ENCODE peak calls at places on chromosomes 7 and 10, in ten cellular contexts. F is PC-3, U is neural progenitor cell, Q is HCT116, A is SK-N-SH, K is mesenchymal stem cell, T is IMR-90, I is K562, E is neuronal stem cell, V is GM23248. N is an unnamed sample.

GRCh38 chr7:9978111-9979064 is 995.3 kb upstream of the PHF14 start:
- DNase-seq in V (no peak), I (no peak), F (no peak), E (no peak), T (no peak), Q (no peak), A (peak), U (no peak), K (peak), N (no peak)

GRCh38 chr7:130721486-130722277 is 12.3 kb downstream of the KLF14 start:
- DNase-seq in E (peak), T (peak), U (peak), I (peak), K (peak), F (peak), V (peak), Q (peak), A (peak), N (peak)

GRCh38 chr10:76114556-76114955 is 683.1 kb downstream of the LRMDA start:
- DNase-seq in K (no peak), T (no peak), A (no peak), U (no peak), E (no peak), F (peak), Q (no peak), I (no peak), V (no peak), N (no peak)

GRCh38 chr7:118735436-118735835 is 510.9 kb downstream of the ANKRD7 start:
- DNase-seq in T (no peak), F (no peak), U (no peak), V (no peak), Q (no peak), I (no peak), A (no peak), E (no peak), K (peak), N (no peak)

GRCh38 chr7:112161253-112162160 is 44.7 kb downstream of the DOCK4 start:
- DNase-seq in A (no peak), Q (no peak), U (no peak), I (no peak), E (no peak), F (no peak), K (no peak), V (no peak), T (no peak), N (no peak)

GRCh38 chr7:41097501-41097900 is 605.4 kb downstream of the INHBA start:
- DNase-seq in U (no peak), E (no peak), Q (no peak), A (no peak), F (peak), T (peak), I (no peak), V (peak), K (peak), N (no peak)

GRCh38 chr7:55124989-55125875 is 106.4 kb downstream of the EGFR start:
- DNase-seq in A (peak), I (no peak), K (no peak), T (no peak), E (no peak), Q (no peak), U (no peak), V (peak), F (no peak), N (no peak)

GRCh38 chr7:35003679-35004278 is 33.5 kb downstream of the DPY19L1 start:
- DNase-seq in E (no peak), I (peak), U (no peak), A (no peak), V (peak), K (peak), T (peak), F (peak), Q (peak), N (peak)

GRCh38 chr7:11437987-11438386 is 394.0 kb downstream of the THSD7A start:
- DNase-seq in A (no peak), V (peak), Q (no peak), F (peak), E (no peak), I (no peak), K (peak), U (no peak), T (peak), N (no peak)

GRCh38 chr10:70053212-70053895 is 708 bp downstream of the MACROH2A2 start:
- DNase-seq in I (no peak), A (peak), T (no peak), U (peak), V (peak), E (peak), K (peak), F (peak), Q (no peak), N (peak)

GRCh38 chr10:69818676-69819239 is 17.1 kb downstream of the COL13A1 start:
- DNase-seq in E (no peak), F (peak), Q (no peak), I (no peak), T (peak), K (no peak), A (no peak), U (no peak), V (no peak), N (no peak)

GRCh38 chr10:102773320-102773719 is 29.6 kb downstream of the WBP1L start:
- DNase-seq in K (no peak), I (no peak), U (no peak), F (no peak), T (peak), V (peak), E (no peak), A (no peak), Q (no peak), N (no peak)

GRCh38 chr10:104415526-104416165 is 62.0 kb downstream of the CFAP58 start:
- DNase-seq in F (peak), A (no peak), K (no peak), E (no peak), I (no peak), T (no peak), V (no peak), U (no peak), Q (no peak), N (no peak)

GRCh38 chr10:73643362-73643761 is 2.1 kb upstream of the MYOZ1 start:
- DNase-seq in A (no peak), U (no peak), F (no peak), V (no peak), E (no peak), T (no peak), Q (no peak), K (no peak), I (no peak), N (no peak)

GRCh38 chr10:73644767-73645166 is 3.5 kb upstream of the MYOZ1 start:
- DNase-seq in A (no peak), V (no peak), I (no peak), F (no peak), K (no peak), Q (no peak), U (no peak), T (no peak), E (no peak), N (no peak)

GRCh38 chr10:73644015-73644743 is 2.9 kb upstream of the MYOZ1 start:
- DNase-seq in V (peak), K (peak), E (peak), A (peak), T (peak), F (peak), Q (peak), I (peak), U (peak), N (peak)

GRCh38 chr10:73639286-73639685 is 2.0 kb downstream of the MYOZ1 start:
- DNase-seq in V (no peak), T (no peak), A (no peak), Q (no peak), I (no peak), U (no peak), E (no peak), F (no peak), K (no peak), N (no peak)

GRCh38 chr10:73641272-73642060 is at the start of gene MYOZ1:
- DNase-seq in Q (no peak), T (no peak), A (no peak), V (peak), F (peak), E (no peak), I (peak), K (no peak), U (no peak), N (no peak)
- H2AFZ ChIP-seq in Q (no peak), T (peak), A (peak), V (peak), F (peak), E (peak), I (peak), K (no peak), U (peak), N (no peak)

GRCh38 chr7:128883622-128884549 is 21.2 kb downstream of the ATP6V1F start:
- DNase-seq in U (peak), K (peak), I (peak), T (peak), Q (peak), A (peak), V (peak), F (peak), E (peak), N (peak)
- H2AFZ ChIP-seq in U (no peak), K (no peak), I (no peak), T (peak), Q (no peak), A (no peak), V (peak), F (no peak), E (peak), N (no peak)

GRCh38 chr7:99143522-99143852 is 421 bp downstream of the SMURF1 start:
- DNase-seq in I (no peak), T (no peak), V (no peak), E (no peak), K (no peak), Q (no peak), A (no peak), F (no peak), U (no peak), N (no peak)
- H2AFZ ChIP-seq in I (peak), T (peak), V (peak), E (peak), K (peak), Q (no peak), A (peak), F (no peak), U (no peak), N (peak)

GRCh38 chr7:20330176-20330796 is 414 bp upstream of the ITGB8 start:
- DNase-seq in E (peak), K (peak), T (peak), V (peak), Q (no peak), F (peak), A (peak), I (peak), U (peak), N (peak)
- H2AFZ ChIP-seq in E (peak), K (peak), T (peak), V (peak), Q (peak), F (peak), A (peak), I (peak), U (peak), N (peak)

GRCh38 chr7:602341-603141 is 82.9 kb upstream of the PDGFA start:
- DNase-seq in U (no peak), K (no peak), Q (no peak), F (no peak), V (peak), T (no peak), E (no peak), A (no peak), I (peak), N (peak)

GRCh38 chr7:600149-600814 is 80.6 kb upstream of the PDGFA start:
- DNase-seq in Q (no peak), T (no peak), U (no peak), F (no peak), K (no peak), A (no peak), E (no peak), V (no peak), I (no peak), N (no peak)

GRCh38 chr7:600935-601334 is 81.3 kb upstream of the PDGFA start:
- DNase-seq in E (no peak), F (no peak), U (no peak), I (no peak), Q (no peak), V (no peak), K (no peak), A (no peak), T (no peak), N (no peak)

GRCh38 chr7:603152-603941 is 83.7 kb upstream of the PDGFA start:
- DNase-seq in K (no peak), A (no peak), F (no peak), Q (no peak), I (peak), T (no peak), E (no peak), U (no peak), V (no peak), N (no peak)

GRCh38 chr7:601573-602340 is 82.1 kb upstream of the PDGFA start:
- DNase-seq in V (peak), T (peak), F (no peak), E (no peak), U (no peak), A (no peak), Q (no peak), I (peak), K (no peak), N (no peak)
- H2AFZ ChIP-seq in V (peak), T (peak), F (no peak), E (no peak), U (no peak), A (no peak), Q (no peak), I (peak), K (no peak), N (no peak)

GRCh38 chr10:126903646-126904360 is 1.4 kb upstream of the DOCK1 start:
- DNase-seq in A (no peak), F (no peak), V (no peak), I (no peak), K (no peak), U (no peak), Q (no peak), E (no peak), T (no peak), N (no peak)

GRCh38 chr10:126906704-126907422 is 1.6 kb downstream of the DOCK1 start:
- DNase-seq in Q (no peak), K (no peak), I (no peak), A (no peak), T (no peak), V (no peak), U (no peak), E (no peak), F (no peak), N (no peak)

GRCh38 chr10:126905776-126906703 is 812 bp downstream of the DOCK1 start:
- DNase-seq in K (peak), A (peak), U (peak), I (no peak), E (peak), V (peak), F (no peak), Q (no peak), T (peak), N (peak)

GRCh38 chr10:126904493-126904806 is 778 bp upstream of the DOCK1 start:
- DNase-seq in I (no peak), K (peak), T (no peak), E (no peak), Q (no peak), F (no peak), U (no peak), V (peak), A (no peak), N (no peak)

GRCh38 chr10:126904807-126905686 is at the start of gene DOCK1:
- DNase-seq in A (peak), E (peak), F (peak), K (peak), Q (peak), T (peak), V (peak), U (peak), I (no peak), N (peak)
- H2AFZ ChIP-seq in A (peak), E (peak), F (peak), K (peak), Q (peak), T (peak), V (peak), U (peak), I (no peak), N (peak)